ENCODE peak calls at places on chromosome 6, in five cellular contexts. P, O, A, G and S are unnamed samples.

GRCh38 chr6:148854086-148854485 is 107.3 kb downstream of the UST start:
- DNase-seq in P (no peak), O (no peak), A (no peak), G (no peak), S (no peak)

GRCh38 chr6:24078200-24078599 is 47.8 kb upstream of the NRSN1 start:
- DNase-seq in P (no peak), O (no peak), A (no peak), G (no peak), S (no peak)

GRCh38 chr6:140183881-140184280 is 809.4 kb upstream of the CITED2 start:
- DNase-seq in P (no peak), O (no peak), A (no peak), G (no peak), S (peak)

GRCh38 chr6:42689371-42689770 is 33.0 kb downstream of the PRPH2 start:
- DNase-seq in P (no peak), O (no peak), A (no peak), G (no peak), S (no peak)

GRCh38 chr6:47247227-47247797 is 62.4 kb downstream of the TNFRSF21 start:
- DNase-seq in P (no peak), O (no peak), A (no peak), G (no peak), S (no peak)

GRCh38 chr6:2616796-2617195 is 133.9 kb downstream of the MYLK4 start:
- DNase-seq in P (no peak), O (no peak), A (no peak), G (no peak), S (no peak)

GRCh38 chr6:151181701-151182367 is 57.9 kb upstream of the AKAP12 start:
- DNase-seq in P (no peak), O (no peak), A (no peak), G (no peak), S (peak)

GRCh38 chr6:63521475-63522210 is 50.6 kb upstream of the LOC128125822 start:
- DNase-seq in P (no peak), O (no peak), A (no peak), G (no peak), S (no peak)

DNA sequence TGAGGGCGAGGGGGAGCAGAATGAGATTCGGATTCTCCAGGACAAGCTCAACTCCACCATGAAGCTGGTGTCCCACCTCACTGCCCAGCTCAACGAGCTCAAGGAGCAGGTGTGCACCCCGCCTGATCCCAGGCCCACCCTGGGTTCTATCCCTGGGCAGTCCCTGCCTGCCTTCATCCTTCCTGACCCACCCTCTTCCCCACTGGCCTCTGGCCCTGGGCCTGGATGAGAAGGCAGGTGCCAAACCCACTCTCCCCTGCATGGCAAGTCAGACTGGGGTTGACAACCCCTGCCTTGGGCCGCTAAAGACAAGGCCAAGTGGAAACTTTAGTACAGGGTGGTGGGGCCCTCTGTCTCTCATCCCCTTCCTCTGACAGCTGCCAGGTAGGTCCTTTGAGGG is 16.5 kb downstream of the UQCC2 start:
- DNase-seq in P (no peak), O (no peak), A (no peak), G (no peak), S (no peak)
- H4K91ac ChIP-seq in P (no peak), O (no peak), A (no peak), G (no peak), S (peak)

DNA sequence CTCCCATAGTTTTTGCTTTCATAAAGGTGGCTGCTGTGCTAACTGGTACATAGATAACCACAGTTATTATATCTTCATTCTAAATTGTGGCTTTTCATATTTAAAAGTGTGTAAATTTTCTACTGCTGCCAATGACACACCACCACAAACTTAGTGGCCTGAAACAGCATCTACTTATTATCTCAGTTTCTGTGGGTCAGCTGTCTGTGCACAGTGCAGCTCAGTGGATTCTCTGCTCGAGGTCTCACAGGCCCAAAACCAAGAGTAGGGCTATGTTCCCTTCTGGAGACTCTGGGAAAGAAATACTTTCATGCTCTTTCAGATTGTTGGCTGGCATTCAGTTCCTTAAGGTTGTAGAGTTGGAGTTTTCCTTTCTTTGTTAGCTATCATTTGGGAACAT is 90.1 kb downstream of the LMBRD1 start:
- DNase-seq in P (no peak), O (no peak), A (no peak), G (no peak), S (no peak)
- H4K91ac ChIP-seq in P (no peak), O (no peak), A (no peak), G (no peak), S (no peak)

DNA sequence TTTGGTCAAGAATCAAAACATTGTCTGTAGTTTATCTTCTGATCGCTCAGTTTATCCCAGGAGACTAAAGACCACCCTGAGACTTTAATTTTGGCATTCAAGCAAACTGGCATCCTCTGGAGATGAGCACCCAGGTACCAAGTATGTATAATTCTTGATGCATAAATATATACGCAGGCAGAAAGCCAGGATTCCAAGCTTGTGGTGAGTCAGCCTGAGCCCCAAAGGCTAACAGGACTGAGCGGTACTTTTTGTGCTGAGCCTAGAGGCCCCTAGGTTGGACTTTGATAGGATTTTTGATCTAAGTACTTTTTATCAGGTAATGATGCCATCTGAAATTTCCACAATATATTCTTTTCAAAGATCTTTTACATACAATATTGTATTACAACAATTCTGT is 301.3 kb downstream of the TFAP2B start:
- DNase-seq in P (no peak), O (no peak), A (no peak), G (no peak), S (no peak)
- H4K91ac ChIP-seq in P (no peak), O (no peak), A (no peak), G (no peak), S (no peak)

DNA sequence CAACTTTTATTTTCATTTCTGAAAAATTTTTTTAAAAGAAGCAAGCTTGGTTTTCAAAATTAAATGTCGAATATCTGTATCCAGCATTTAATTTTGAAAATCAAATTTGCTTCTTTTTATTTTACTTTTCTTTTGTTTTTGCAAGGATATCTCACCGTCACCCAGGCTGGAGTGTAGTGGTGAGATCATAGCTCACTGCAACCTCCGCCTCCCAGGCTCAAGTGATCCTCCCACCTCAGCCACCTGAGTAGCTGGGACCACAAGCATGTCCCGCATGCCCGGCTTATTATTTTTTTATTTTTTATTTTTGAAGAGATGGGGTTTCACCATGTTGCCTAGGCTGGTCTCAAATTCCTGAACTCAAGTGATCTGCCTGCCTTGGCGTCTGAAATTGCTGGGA is 17.0 kb upstream of the EPB41L2 start:
- DNase-seq in P (no peak), O (no peak), A (no peak), G (no peak), S (no peak)
- H4K91ac ChIP-seq in P (no peak), O (no peak), A (no peak), G (no peak), S (no peak)

GRCh38 chr6:105609375-105609991 is 206.6 kb upstream of the PREP start:
- DNase-seq in P (no peak), O (no peak), A (no peak), G (no peak), S (peak)

GRCh38 chr6:105608711-105609374 is 206.0 kb upstream of the PREP start:
- DNase-seq in P (no peak), O (no peak), A (peak), G (no peak), S (peak)

GRCh38 chr6:105607624-105608392 is 204.9 kb upstream of the PREP start:
- DNase-seq in P (no peak), O (no peak), A (no peak), G (no peak), S (peak)

GRCh38 chr6:105608393-105608705 is 205.5 kb upstream of the PREP start:
- DNase-seq in P (no peak), O (no peak), A (no peak), G (no peak), S (no peak)

DNA sequence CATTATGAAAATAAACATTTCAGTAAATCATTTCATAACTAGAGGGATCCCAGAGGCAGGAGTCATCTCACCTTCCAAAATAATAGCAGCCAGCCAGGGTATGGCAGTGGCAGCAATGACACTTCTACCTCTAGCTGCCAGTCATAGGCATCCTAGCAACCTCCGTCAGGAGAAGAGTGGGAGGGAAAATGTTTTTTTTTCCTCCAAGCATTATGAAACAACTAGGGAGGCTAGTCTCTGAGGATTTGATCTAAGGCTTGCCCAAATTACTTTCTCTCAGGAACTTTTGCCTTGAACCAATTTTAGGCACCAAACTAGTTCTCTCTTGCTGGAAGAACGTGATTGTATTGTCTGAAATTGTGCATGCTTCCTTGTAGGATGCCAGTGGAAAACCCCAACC is 208.7 kb upstream of the PREP start:
- DNase-seq in P (no peak), O (no peak), A (no peak), G (no peak), S (no peak)
- H4K91ac ChIP-seq in P (no peak), O (no peak), A (no peak), G (no peak), S (peak)

DNA sequence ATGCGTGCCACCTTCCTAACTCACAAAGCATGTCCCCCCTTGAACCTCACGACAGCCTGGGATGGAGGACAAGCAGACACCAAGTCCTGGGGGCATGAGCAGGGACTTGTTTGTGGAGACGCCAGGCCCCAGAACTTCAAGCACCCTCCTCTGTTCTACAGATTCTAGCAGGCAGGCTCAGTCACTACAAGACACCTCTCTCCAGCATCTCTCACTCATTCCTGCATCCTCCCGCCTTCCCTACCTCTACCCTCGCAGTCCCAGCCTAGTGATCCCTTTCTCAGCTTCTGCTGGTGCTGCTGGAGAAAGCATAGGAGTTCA is 3.7 kb downstream of the LRP11 start:
- DNase-seq in P (no peak), O (no peak), A (no peak), G (no peak), S (no peak)
- H4K91ac ChIP-seq in P (no peak), O (no peak), A (no peak), G (no peak), S (peak)

GRCh38 chr6:43790031-43790430 is 20.0 kb downstream of the VEGFA start:
- DNase-seq in P (no peak), O (no peak), A (no peak), G (no peak), S (no peak)
- H4K91ac ChIP-seq in P (no peak), O (no peak), A (no peak), G (no peak), S (no peak)

DNA sequence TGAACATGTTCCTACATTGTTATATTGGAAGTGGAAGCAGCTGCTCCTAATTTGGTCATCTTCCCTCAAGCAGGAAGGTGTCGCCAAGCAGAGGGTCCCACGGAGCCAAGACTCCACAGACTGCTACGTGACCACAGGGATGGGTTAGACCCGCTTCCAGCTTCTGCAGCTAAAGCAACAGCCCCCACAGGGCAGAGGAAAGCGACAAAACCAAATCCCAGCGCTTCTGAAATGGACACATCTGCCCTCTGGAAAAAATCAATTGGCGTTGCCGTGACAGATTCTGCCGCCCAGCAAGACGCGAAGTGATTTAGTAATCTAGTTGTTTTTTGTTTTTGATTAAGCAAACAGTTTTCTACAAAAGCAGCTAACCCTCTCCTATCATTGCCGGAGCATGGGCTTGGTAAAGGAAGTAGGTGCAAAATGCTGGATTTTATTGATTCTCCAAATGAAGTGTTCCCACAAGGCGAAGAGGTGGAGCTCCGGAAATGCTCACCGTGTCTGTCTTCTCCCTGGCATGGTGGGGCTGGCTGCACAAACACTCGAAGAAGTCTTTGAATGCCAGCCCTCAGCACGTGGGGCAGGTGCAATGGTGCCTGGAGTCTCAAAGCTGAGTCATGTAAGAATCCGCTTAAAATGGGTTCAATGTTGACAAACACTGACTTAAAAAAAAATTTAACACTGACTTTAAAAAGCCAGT is 79.4 kb upstream of the FRMD1 start:
- DNase-seq in P (no peak), O (peak), A (no peak), G (peak), S (no peak)
- H4K91ac ChIP-seq in P (no peak), O (no peak), A (no peak), G (no peak), S (no peak)

GRCh38 chr6:110322151-110323003 is 35.8 kb downstream of the METTL24 start:
- DNase-seq in P (no peak), O (no peak), A (no peak), G (no peak), S (no peak)
- H4K91ac ChIP-seq in P (no peak), O (no peak), A (peak), G (no peak), S (no peak)

GRCh38 chr6:104859225-104860146 is at the start of gene HACE1:
- DNase-seq in P (peak), O (peak), A (peak), G (peak), S (peak)
- H4K91ac ChIP-seq in P (no peak), O (no peak), A (peak), G (no peak), S (no peak)